ENCODE peak calls at places on chromosomes 1 and 21, in nine cellular contexts. One of them, this sample, is unnamed.

GRCh38 chr1:20466231-20466630 is 19.8 kb downstream of the CAMK2N1 start:
- DNase-seq in colonic mucosa: no peak
- DNase-seq in endothelial cell: no peak
- DNase-seq in cardiac muscle cell: no peak
- DNase-seq in GM06990: no peak
- DNase-seq in fibroblast of lung: no peak
- DNase-seq in mesothelial cell of epicardium: no peak
- DNase-seq in BE2C: no peak
- DNase-seq in breast epithelium: no peak
- DNase-seq in this sample: no peak

GRCh38 chr1:227343201-227343600 is 24.9 kb upstream of the CDC42BPA start:
- DNase-seq in cardiac muscle cell: no peak
- DNase-seq in colonic mucosa: no peak
- DNase-seq in fibroblast of lung: no peak
- DNase-seq in GM06990: no peak
- DNase-seq in endothelial cell: no peak
- DNase-seq in breast epithelium: no peak
- DNase-seq in mesothelial cell of epicardium: no peak
- DNase-seq in BE2C: no peak
- DNase-seq in this sample: no peak

GRCh38 chr1:114208106-114208505 is 54.4 kb upstream of the SYT6 start:
- DNase-seq in mesothelial cell of epicardium: no peak
- DNase-seq in fibroblast of lung: no peak
- DNase-seq in endothelial cell: no peak
- DNase-seq in colonic mucosa: no peak
- DNase-seq in breast epithelium: no peak
- DNase-seq in GM06990: no peak
- DNase-seq in BE2C: no peak
- DNase-seq in cardiac muscle cell: no peak
- DNase-seq in this sample: no peak

GRCh38 chr1:202084791-202085681 is 37.7 kb upstream of the GPR37L1 start:
- DNase-seq in BE2C: no peak
- DNase-seq in fibroblast of lung: no peak
- DNase-seq in GM06990: no peak
- DNase-seq in cardiac muscle cell: peak
- DNase-seq in mesothelial cell of epicardium: peak
- DNase-seq in colonic mucosa: peak
- DNase-seq in breast epithelium: peak
- DNase-seq in endothelial cell: no peak
- DNase-seq in this sample: no peak

GRCh38 chr1:172286629-172287076 is 133.8 kb upstream of the C1orf105 start:
- DNase-seq in endothelial cell: no peak
- DNase-seq in GM06990: no peak
- DNase-seq in BE2C: no peak
- DNase-seq in colonic mucosa: no peak
- DNase-seq in fibroblast of lung: peak
- DNase-seq in cardiac muscle cell: peak
- DNase-seq in breast epithelium: no peak
- DNase-seq in mesothelial cell of epicardium: no peak
- DNase-seq in this sample: no peak

GRCh38 chr1:64598100-64598571 is 128.2 kb downstream of the CACHD1 start:
- DNase-seq in GM06990: no peak
- DNase-seq in mesothelial cell of epicardium: no peak
- DNase-seq in fibroblast of lung: peak
- DNase-seq in breast epithelium: no peak
- DNase-seq in BE2C: no peak
- DNase-seq in endothelial cell: no peak
- DNase-seq in colonic mucosa: no peak
- DNase-seq in cardiac muscle cell: peak
- DNase-seq in this sample: no peak

GRCh38 chr1:183103577-183103976 is 80.4 kb downstream of the LAMC1 start:
- DNase-seq in BE2C: no peak
- DNase-seq in fibroblast of lung: no peak
- DNase-seq in breast epithelium: no peak
- DNase-seq in cardiac muscle cell: no peak
- DNase-seq in colonic mucosa: no peak
- DNase-seq in endothelial cell: no peak
- DNase-seq in GM06990: no peak
- DNase-seq in mesothelial cell of epicardium: no peak
- DNase-seq in this sample: no peak

GRCh38 chr1:156947818-156948525 is 27.5 kb downstream of the LRRC71 start:
- DNase-seq in colonic mucosa: no peak
- DNase-seq in mesothelial cell of epicardium: no peak
- DNase-seq in GM06990: no peak
- DNase-seq in BE2C: no peak
- DNase-seq in breast epithelium: no peak
- DNase-seq in fibroblast of lung: no peak
- DNase-seq in endothelial cell: no peak
- DNase-seq in cardiac muscle cell: no peak
- DNase-seq in this sample: no peak

GRCh38 chr21:38349111-38349746 is 92.4 kb downstream of the KCNJ15 start:
- DNase-seq in colonic mucosa: no peak
- DNase-seq in endothelial cell: no peak
- DNase-seq in BE2C: no peak
- DNase-seq in mesothelial cell of epicardium: no peak
- DNase-seq in GM06990: no peak
- DNase-seq in breast epithelium: no peak
- DNase-seq in fibroblast of lung: no peak
- DNase-seq in cardiac muscle cell: peak
- DNase-seq in this sample: no peak

GRCh38 chr1:245458761-245459174 is 304.0 kb downstream of the KIF26B start:
- DNase-seq in colonic mucosa: no peak
- DNase-seq in breast epithelium: no peak
- DNase-seq in GM06990: no peak
- DNase-seq in cardiac muscle cell: peak
- DNase-seq in BE2C: no peak
- DNase-seq in fibroblast of lung: no peak
- DNase-seq in endothelial cell: no peak
- DNase-seq in mesothelial cell of epicardium: no peak
- DNase-seq in this sample: no peak

GRCh38 chr21:29205009-29205408 is 74.6 kb downstream of the MAP3K7CL start:
- DNase-seq in endothelial cell: no peak
- DNase-seq in colonic mucosa: no peak
- DNase-seq in GM06990: no peak
- DNase-seq in breast epithelium: no peak
- DNase-seq in fibroblast of lung: no peak
- DNase-seq in cardiac muscle cell: no peak
- DNase-seq in BE2C: no peak
- DNase-seq in mesothelial cell of epicardium: no peak
- DNase-seq in this sample: no peak

GRCh38 chr21:44485254-44485793 is 30.0 kb downstream of the LRRC3 start:
- DNase-seq in breast epithelium: no peak
- DNase-seq in BE2C: no peak
- DNase-seq in mesothelial cell of epicardium: peak
- DNase-seq in cardiac muscle cell: no peak
- DNase-seq in GM06990: no peak
- DNase-seq in colonic mucosa: peak
- DNase-seq in endothelial cell: no peak
- DNase-seq in fibroblast of lung: peak
- DNase-seq in this sample: no peak

GRCh38 chr1:13794231-13795187 is 94.5 kb downstream of the PRDM2 start:
- DNase-seq in colonic mucosa: no peak
- DNase-seq in fibroblast of lung: no peak
- DNase-seq in BE2C: no peak
- DNase-seq in cardiac muscle cell: no peak
- DNase-seq in GM06990: no peak
- DNase-seq in mesothelial cell of epicardium: no peak
- DNase-seq in endothelial cell: no peak
- DNase-seq in breast epithelium: no peak
- DNase-seq in this sample: no peak

GRCh38 chr21:42309753-42310213 is 5.4 kb downstream of the TFF3 start:
- DNase-seq in GM06990: no peak
- DNase-seq in mesothelial cell of epicardium: peak
- DNase-seq in breast epithelium: no peak
- DNase-seq in cardiac muscle cell: peak
- DNase-seq in colonic mucosa: peak
- DNase-seq in endothelial cell: peak
- DNase-seq in BE2C: peak
- DNase-seq in fibroblast of lung: peak
- DNase-seq in this sample: no peak
- TF ChIP-seq CTCF in GM06990: peak
- TF ChIP-seq CTCF in mesothelial cell of epicardium: peak
- TF ChIP-seq CTCF in breast epithelium: no peak
- TF ChIP-seq CTCF in cardiac muscle cell: peak
- TF ChIP-seq CTCF in colonic mucosa: peak
- TF ChIP-seq CTCF in endothelial cell: peak
- TF ChIP-seq CTCF in BE2C: peak
- TF ChIP-seq CTCF in fibroblast of lung: peak
- TF ChIP-seq CTCF in this sample: peak

GRCh38 chr1:84060781-84061180 is 61.8 kb upstream of the TTLL7 start:
- DNase-seq in colonic mucosa: no peak
- DNase-seq in cardiac muscle cell: no peak
- DNase-seq in GM06990: no peak
- DNase-seq in fibroblast of lung: no peak
- DNase-seq in mesothelial cell of epicardium: no peak
- DNase-seq in breast epithelium: no peak
- DNase-seq in endothelial cell: no peak
- DNase-seq in BE2C: no peak
- DNase-seq in this sample: no peak

GRCh38 chr1:84061336-84061735 is 62.4 kb upstream of the TTLL7 start:
- DNase-seq in GM06990: no peak
- DNase-seq in fibroblast of lung: no peak
- DNase-seq in breast epithelium: no peak
- DNase-seq in mesothelial cell of epicardium: no peak
- DNase-seq in cardiac muscle cell: no peak
- DNase-seq in colonic mucosa: no peak
- DNase-seq in BE2C: no peak
- DNase-seq in endothelial cell: no peak
- DNase-seq in this sample: no peak

GRCh38 chr1:84062496-84062895 is 63.6 kb upstream of the TTLL7 start:
- DNase-seq in breast epithelium: no peak
- DNase-seq in GM06990: no peak
- DNase-seq in BE2C: no peak
- DNase-seq in fibroblast of lung: no peak
- DNase-seq in colonic mucosa: no peak
- DNase-seq in cardiac muscle cell: no peak
- DNase-seq in endothelial cell: no peak
- DNase-seq in mesothelial cell of epicardium: no peak
- DNase-seq in this sample: no peak
- TF ChIP-seq CTCF in breast epithelium: no peak
- TF ChIP-seq CTCF in GM06990: no peak
- TF ChIP-seq CTCF in BE2C: no peak
- TF ChIP-seq CTCF in fibroblast of lung: no peak
- TF ChIP-seq CTCF in colonic mucosa: no peak
- TF ChIP-seq CTCF in cardiac muscle cell: no peak
- TF ChIP-seq CTCF in endothelial cell: no peak
- TF ChIP-seq CTCF in mesothelial cell of epicardium: no peak
- TF ChIP-seq CTCF in this sample: no peak

DNA sequence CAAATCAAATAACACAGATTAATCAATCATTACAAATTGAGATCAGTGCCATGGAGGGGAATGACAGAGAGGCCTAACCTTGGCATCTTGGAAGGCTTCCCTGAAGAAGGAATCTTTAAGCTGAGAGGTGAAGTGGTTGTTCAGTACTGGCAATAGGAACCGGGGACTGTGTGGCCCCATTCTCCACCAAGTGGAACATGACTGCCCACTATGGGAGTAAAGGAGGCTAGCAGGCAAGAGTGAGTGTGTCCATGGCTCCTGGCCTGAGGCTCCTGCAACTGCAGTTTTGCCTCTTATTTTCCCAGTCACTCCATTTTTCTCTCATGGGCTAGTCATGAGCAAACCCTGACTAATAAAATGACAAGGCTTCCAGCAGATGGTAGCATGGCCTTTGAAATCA is 112.2 kb upstream of the GJB5 start:
- DNase-seq in cardiac muscle cell: no peak
- DNase-seq in mesothelial cell of epicardium: no peak
- DNase-seq in BE2C: no peak
- DNase-seq in fibroblast of lung: no peak
- DNase-seq in breast epithelium: no peak
- DNase-seq in colonic mucosa: no peak
- DNase-seq in GM06990: no peak
- DNase-seq in endothelial cell: peak
- DNase-seq in this sample: no peak
- TF ChIP-seq CTCF in cardiac muscle cell: no peak
- TF ChIP-seq CTCF in mesothelial cell of epicardium: no peak
- TF ChIP-seq CTCF in BE2C: no peak
- TF ChIP-seq CTCF in fibroblast of lung: no peak
- TF ChIP-seq CTCF in breast epithelium: no peak
- TF ChIP-seq CTCF in colonic mucosa: no peak
- TF ChIP-seq CTCF in GM06990: peak
- TF ChIP-seq CTCF in endothelial cell: peak
- TF ChIP-seq CTCF in this sample: no peak

GRCh38 chr1:217139513-217139912 is 416.3 kb upstream of the ESRRG start:
- DNase-seq in BE2C: no peak
- DNase-seq in colonic mucosa: no peak
- DNase-seq in fibroblast of lung: no peak
- DNase-seq in mesothelial cell of epicardium: no peak
- DNase-seq in GM06990: no peak
- DNase-seq in breast epithelium: no peak
- DNase-seq in cardiac muscle cell: no peak
- DNase-seq in endothelial cell: peak
- DNase-seq in this sample: no peak

GRCh38 chr1:217138173-217138838 is 415.1 kb upstream of the ESRRG start:
- DNase-seq in mesothelial cell of epicardium: no peak
- DNase-seq in BE2C: no peak
- DNase-seq in GM06990: no peak
- DNase-seq in cardiac muscle cell: no peak
- DNase-seq in fibroblast of lung: no peak
- DNase-seq in colonic mucosa: no peak
- DNase-seq in endothelial cell: peak
- DNase-seq in breast epithelium: no peak
- DNase-seq in this sample: peak

GRCh38 chr1:217137210-217137871 is 414.1 kb upstream of the ESRRG start:
- DNase-seq in cardiac muscle cell: no peak
- DNase-seq in endothelial cell: peak
- DNase-seq in mesothelial cell of epicardium: no peak
- DNase-seq in fibroblast of lung: no peak
- DNase-seq in BE2C: no peak
- DNase-seq in breast epithelium: no peak
- DNase-seq in GM06990: no peak
- DNase-seq in colonic mucosa: no peak
- DNase-seq in this sample: peak

GRCh38 chr1:217140041-217140901 is 417.0 kb upstream of the ESRRG start:
- DNase-seq in colonic mucosa: no peak
- DNase-seq in BE2C: no peak
- DNase-seq in GM06990: no peak
- DNase-seq in mesothelial cell of epicardium: no peak
- DNase-seq in breast epithelium: no peak
- DNase-seq in cardiac muscle cell: no peak
- DNase-seq in endothelial cell: no peak
- DNase-seq in fibroblast of lung: no peak
- DNase-seq in this sample: no peak

GRCh38 chr1:217138839-217139466 is 415.7 kb upstream of the ESRRG start:
- DNase-seq in endothelial cell: no peak
- DNase-seq in cardiac muscle cell: no peak
- DNase-seq in mesothelial cell of epicardium: no peak
- DNase-seq in breast epithelium: no peak
- DNase-seq in colonic mucosa: no peak
- DNase-seq in BE2C: no peak
- DNase-seq in GM06990: no peak
- DNase-seq in fibroblast of lung: no peak
- DNase-seq in this sample: no peak
- TF ChIP-seq CTCF in endothelial cell: no peak
- TF ChIP-seq CTCF in cardiac muscle cell: no peak
- TF ChIP-seq CTCF in mesothelial cell of epicardium: no peak
- TF ChIP-seq CTCF in breast epithelium: no peak
- TF ChIP-seq CTCF in colonic mucosa: no peak
- TF ChIP-seq CTCF in BE2C: no peak
- TF ChIP-seq CTCF in GM06990: no peak
- TF ChIP-seq CTCF in fibroblast of lung: no peak
- TF ChIP-seq CTCF in this sample: no peak